ENCODE peak calls at places on chromosomes 12 and 14, in nine cellular contexts. L is GM12878; H is GM13977; G is stimulated activated CD8-positive, alpha-beta memory T cell treated with anti-CD3 and anti-CD28 coated beads, Interleukin-4, amount 100 ng/mL, for 1 hour; O is AG08395; E is Ammon's horn; B is A549; D is NCI-H1092 treated with DMSO at 0.1 percent for 48 hours; Q is activated gamma-delta T cell treated with Interleukin-2 at 50 U/mL for 16 hours. Y is an unnamed sample.

GRCh38 chr12:103840881-103841689 is at the start of gene NT5DC3:
- DNase-seq in L (peak; percentile 37), H (peak; percentile 93), G (peak; percentile 67), O (peak; percentile 93), E (peak; percentile 91), B (peak; percentile 62), D (peak; percentile 67), Q (peak; percentile 82), Y (peak; percentile 21)

GRCh38 chr14:78701246-78701645 is 531.1 kb downstream of the NRXN3 start:
- DNase-seq in L (no peak), H (no peak), G (no peak), O (no peak), E (no peak), B (no peak), D (no peak), Q (no peak), Y (peak; percentile 46)

GRCh38 chr14:32010561-32011188 is 66.4 kb upstream of the ARHGAP5 start:
- DNase-seq in L (no peak), H (no peak), G (no peak), O (peak; percentile 75), E (no peak), B (peak; percentile 81), D (no peak), Q (no peak), Y (no peak)

GRCh38 chr14:75725481-75725880 is 64.4 kb downstream of the TTLL5 start:
- DNase-seq in L (no peak), H (no peak), G (no peak), O (no peak), E (no peak), B (no peak), D (no peak), Q (no peak), Y (no peak)

GRCh38 chr14:61491224-61491623 is 169.8 kb downstream of the PRKCH start:
- DNase-seq in L (no peak), H (no peak), G (no peak), O (no peak), E (no peak), B (no peak), D (no peak), Q (no peak), Y (no peak)

GRCh38 chr12:72300728-72301127 is 28.6 kb downstream of the TRHDE start:
- DNase-seq in L (no peak), H (no peak), G (no peak), O (no peak), E (no peak), B (no peak), D (no peak), Q (no peak), Y (no peak)

GRCh38 chr12:131920902-131921840 is 7.9 kb upstream of the PUS1 start:
- DNase-seq in L (no peak), H (no peak), G (no peak), O (no peak), E (no peak), B (no peak), D (no peak), Q (no peak), Y (no peak)

GRCh38 chr14:68216072-68216471 is 396.5 kb downstream of the RAD51B start:
- DNase-seq in L (no peak), H (no peak), G (no peak), O (no peak), E (no peak), B (no peak), D (peak; percentile 54), Q (no peak), Y (no peak)

Y was measured in NCI-H524.